ENCODE peak calls at places on chromosomes 6 and 20, in nine cellular contexts. J, O, P, E, G, D, T, M and F are unnamed samples.

GRCh38 chr6:89054200-89054599 is 26.4 kb upstream of the PNRC1 start:
- DNase-seq in P (no peak), T (no peak), G (no peak), J (no peak), O (no peak), D (no peak), M (no peak), E (no peak), F (no peak)

GRCh38 chr20:63911171-63911570 is 16.2 kb downstream of the DNAJC5 start:
- DNase-seq in J (no peak), E (no peak), P (no peak), M (no peak), T (peak; percentile 48), O (no peak), G (no peak), D (no peak), F (no peak)

GRCh38 chr6:121835662-121836061 is 400.2 kb downstream of the GJA1 start:
- DNase-seq in O (no peak), P (no peak), T (no peak), G (no peak), D (no peak), E (no peak), J (no peak), M (no peak), F (no peak)

GRCh38 chr6:25956231-25956630 is 6.4 kb upstream of the TRIM38 start:
- DNase-seq in P (no peak), G (no peak), O (no peak), J (no peak), M (no peak), T (no peak), D (no peak), E (no peak), F (no peak)

GRCh38 chr20:40679119-40679637 is 9.9 kb downstream of the MAFB start:
- DNase-seq in O (no peak), M (no peak), G (no peak), J (no peak), E (no peak), D (no peak), P (no peak), T (no peak), F (no peak)

GRCh38 chr6:100472674-100473073 is 8.0 kb upstream of the SIM1 start:
- DNase-seq in J (no peak), O (no peak), T (no peak), G (peak; percentile 31), P (peak; percentile 80), E (no peak), D (no peak), M (no peak), F (no peak)

GRCh38 chr20:10719740-10720380 is 46.1 kb upstream of the JAG1 start:
- DNase-seq in E (no peak), M (no peak), P (no peak), T (no peak), O (no peak), D (no peak), J (no peak), G (no peak), F (no peak)

GRCh38 chr20:61531553-61532345 is 279.7 kb downstream of the CDH4 start:
- DNase-seq in O (no peak), P (peak; percentile 51), T (no peak), E (no peak), J (no peak), D (no peak), M (no peak), G (no peak), F (no peak)

GRCh38 chr6:81748946-81749345 is 3.5 kb downstream of the TENT5A start:
- DNase-seq in M (no peak), D (no peak), P (no peak), G (no peak), E (no peak), J (no peak), T (no peak), O (no peak), F (no peak)

GRCh38 chr20:63036266-63036665 is 29.5 kb upstream of the BHLHE23 start:
- DNase-seq in E (no peak), D (no peak), M (no peak), J (no peak), G (no peak), O (no peak), T (no peak), P (no peak), F (no peak)

GRCh38 chr20:37007898-37008649 is 56.6 kb upstream of the SAMHD1 start:
- DNase-seq in P (no peak), D (no peak), G (no peak), E (no peak), O (no peak), T (no peak), J (no peak), M (no peak), F (peak; percentile 39)

GRCh38 chr20:11814276-11814675 is 103.4 kb upstream of the BTBD3 start:
- DNase-seq in P (peak; percentile 85), D (no peak), T (no peak), E (no peak), M (no peak), J (no peak), G (no peak), O (no peak), F (no peak)

GRCh38 chr6:129749749-129750120 is 39.8 kb upstream of the ARHGAP18 start:
- DNase-seq in E (no peak), G (no peak), D (no peak), O (no peak), J (no peak), M (no peak), P (peak; percentile 87), T (no peak), F (peak; percentile 88)

GRCh38 chr6:155143610-155144106 is 120.2 kb upstream of the CLDN20 start:
- DNase-seq in D (no peak), T (no peak), P (no peak), G (no peak), J (no peak), M (no peak), E (no peak), O (no peak), F (no peak)

GRCh38 chr6:18414102-18414501 is 27.0 kb downstream of the RNF144B start:
- DNase-seq in G (no peak), E (no peak), O (no peak), D (no peak), P (no peak), J (no peak), M (no peak), T (no peak), F (no peak)

GRCh38 chr6:14944593-14944992 is 301.3 kb upstream of the JARID2 start:
- DNase-seq in T (no peak), M (no peak), J (no peak), E (no peak), G (no peak), O (no peak), P (no peak), D (no peak), F (no peak)

GRCh38 chr6:65014006-65014405 is 693.0 kb downstream of the EYS start:
- DNase-seq in O (no peak), P (no peak), J (no peak), D (no peak), T (no peak), G (no peak), E (no peak), M (no peak), F (no peak)

GRCh38 chr6:6007311-6008113 is 787 bp upstream of the NRN1 start:
- DNase-seq in D (no peak), O (no peak), E (no peak), G (peak; percentile 49), M (no peak), T (no peak), P (peak; percentile 35), J (peak; percentile 68), F (peak; percentile 87)

GRCh38 chr20:3045042-3045815 is 623 bp upstream of the MRPS26 start:
- DNase-seq in E (no peak), M (no peak), J (no peak), D (peak; percentile 15), G (peak; percentile 77), O (no peak), T (peak; percentile 88), P (no peak), F (peak; percentile 92)

GRCh38 chr20:3358676-3359340 is 48.7 kb downstream of the DNAAF9 start:
- DNase-seq in M (no peak), J (no peak), P (no peak), G (no peak), D (no peak), O (no peak), E (no peak), T (no peak), F (no peak)

GRCh38 chr20:64047046-64047389 is 2.4 kb downstream of the SOX18 start:
- DNase-seq in P (no peak), O (no peak), J (no peak), T (no peak), M (no peak), E (no peak), G (no peak), D (no peak), F (no peak)

GRCh38 chr6:132060591-132060990 is 109.4 kb upstream of the CCN2 start:
- DNase-seq in E (no peak), J (no peak), O (peak; percentile 7), T (no peak), P (peak; percentile 84), G (no peak), D (no peak), M (no peak), F (no peak)

GRCh38 chr6:156396068-156396771 is 381.0 kb upstream of the ARID1B start:
- DNase-seq in G (no peak), J (no peak), O (no peak), M (no peak), T (no peak), E (no peak), P (no peak), D (no peak), F (no peak)